ENCODE peak calls at places on chromosomes 2 and 18, in six cellular contexts. T is AG09309; U is adrenal gland; R is mesendoderm; H is CD8-positive, alpha-beta memory T cell; P is naive thymus-derived CD4-positive, alpha-beta T cell. E is an unnamed sample.

GRCh38 chr2:230244211-230244610 is 18.7 kb downstream of the SP140 start:
- DNase-seq in H (no peak), U (no peak), P (no peak), R (no peak), T (no peak), E (no peak)

GRCh38 chr2:239274391-239275001 is 126.3 kb downstream of the HDAC4 start:
- DNase-seq in H (no peak), U (peak; percentile 80), R (no peak), T (peak; percentile 33), P (no peak), E (no peak)

GRCh38 chr2:11187083-11187619 is 31.9 kb downstream of the SLC66A3 start:
- DNase-seq in T (peak; percentile 68), P (no peak), H (no peak), U (no peak), R (no peak), E (no peak)

GRCh38 chr2:20675701-20676352 is 8.9 kb downstream of the GDF7 start:
- DNase-seq in U (no peak), R (no peak), T (no peak), P (no peak), H (no peak), E (no peak)

GRCh38 chr2:58870704-58871103 is 629.6 kb upstream of the FANCL start:
- DNase-seq in R (peak; percentile 30), H (no peak), U (no peak), P (no peak), T (no peak), E (no peak)

GRCh38 chr2:43280994-43281393 is 54.6 kb upstream of the ZFP36L2 start:
- DNase-seq in U (no peak), P (no peak), H (no peak), R (no peak), T (no peak), E (no peak)

GRCh38 chr2:62014102-62014501 is 108.6 kb downstream of the COMMD1 start:
- DNase-seq in U (peak; percentile 85), P (no peak), T (peak; percentile 66), R (peak; percentile 42), H (no peak), E (peak; percentile 79)

GRCh38 chr2:11397046-11397445 is 52.6 kb upstream of the ROCK2 start:
- DNase-seq in R (no peak), P (no peak), U (peak; percentile 68), H (no peak), T (no peak), E (peak; percentile 41)

GRCh38 chr18:75141734-75142133 is 67.2 kb downstream of the PTGR3 start:
- DNase-seq in H (no peak), T (no peak), R (no peak), P (no peak), U (no peak), E (no peak)

GRCh38 chr2:145108385-145108784 is 588.5 kb upstream of the ZEB2 start:
- DNase-seq in H (no peak), U (no peak), P (no peak), T (no peak), R (no peak), E (no peak)

GRCh38 chr18:30623401-30624065 is 419.0 kb downstream of the DSC3 start:
- DNase-seq in P (no peak), T (no peak), H (no peak), R (no peak), U (no peak), E (no peak)

GRCh38 chr2:15842771-15843666 is 97.3 kb upstream of the MYCN start:
- DNase-seq in U (peak; percentile 72), T (no peak), H (no peak), R (peak; percentile 37), P (no peak), E (no peak)

GRCh38 chr2:20914087-20914486 is 91.2 kb upstream of the LDAH start:
- DNase-seq in R (no peak), H (no peak), P (no peak), T (no peak), U (no peak), E (no peak)

GRCh38 chr2:186576614-186577013 is 13.2 kb upstream of the ITGAV start:
- DNase-seq in U (no peak), T (no peak), P (no peak), H (no peak), R (no peak), E (no peak)

GRCh38 chr2:28713582-28714292 is 37.9 kb upstream of the PPP1CB start:
- DNase-seq in R (no peak), U (no peak), H (no peak), P (no peak), T (no peak), E (no peak)

GRCh38 chr2:121471571-121472464 is 58.9 kb upstream of the RNU4ATAC start:
- DNase-seq in P (no peak), R (peak; percentile 57), H (no peak), T (peak; percentile 37), U (no peak), E (peak; percentile 75)

GRCh38 chr2:161946489-161947107 is 127.4 kb downstream of the DPP4 start:
- DNase-seq in U (no peak), T (no peak), H (no peak), P (no peak), R (peak; percentile 26), E (peak; percentile 40)

GRCh38 chr2:33033524-33034150 is 86.9 kb downstream of the LTBP1 start:
- DNase-seq in U (no peak), T (no peak), R (peak; percentile 61), P (no peak), H (no peak), E (peak; percentile 56)

GRCh38 chr2:237524631-237525030 is 37.6 kb downstream of the MLPH start:
- DNase-seq in P (no peak), T (no peak), H (no peak), U (no peak), R (no peak), E (no peak)

GRCh38 chr2:31054817-31055216 is 83.4 kb downstream of the GALNT14 start:
- DNase-seq in R (no peak), U (no peak), P (no peak), T (no peak), H (no peak), E (no peak)

GRCh38 chr18:68035709-68036522 is 519.4 kb upstream of the DSEL start:
- DNase-seq in P (no peak), H (no peak), R (no peak), T (no peak), U (no peak), E (no peak)

GRCh38 chr18:33116376-33116775 is 324.1 kb downstream of the CCDC178 start:
- DNase-seq in U (no peak), P (no peak), R (no peak), H (no peak), T (no peak), E (no peak)

GRCh38 chr2:186862869-186863709 is 14.1 kb upstream of the ZSWIM2 start:
- DNase-seq in H (no peak), T (peak; percentile 10), R (peak; percentile 28), U (no peak), P (no peak), E (peak; percentile 66)

GRCh38 chr2:144771348-144771747 is 251.4 kb upstream of the ZEB2 start:
- DNase-seq in P (no peak), U (no peak), R (no peak), H (no peak), T (no peak), E (no peak)

GRCh38 chr2:138275881-138276280 is 225.7 kb upstream of the SPOPL start:
- DNase-seq in H (no peak), R (no peak), T (no peak), U (no peak), P (no peak), E (no peak)

GRCh38 chr2:101638817-101639605 is 58.5 kb upstream of the MAP4K4 start:
- DNase-seq in R (no peak), T (no peak), P (no peak), H (no peak), U (no peak), E (no peak)

GRCh38 chr18:14974576-14974975 is 226.6 kb downstream of the ANKRD30B start:
- DNase-seq in P (no peak), T (no peak), H (no peak), U (no peak), R (no peak), E (no peak)

GRCh38 chr18:63155910-63156773 is 163.4 kb downstream of the BCL2 start:
- DNase-seq in P (no peak), R (no peak), H (no peak), T (no peak), U (no peak), E (no peak)
- H3K4me3 ChIP-seq in P (peak overlapping the region; percentile 56), R (no peak overlapping the region), H (peak overlapping the region; percentile 69), T (no peak overlapping the region), U (no peak overlapping the region), E (no peak overlapping the region)

GRCh38 chr2:213104903-213105202 is 46.6 kb downstream of the IKZF2 start:
- DNase-seq in P (no peak), T (no peak), R (no peak), U (no peak), H (no peak), E (no peak)
- H3K4me3 ChIP-seq in P (no peak overlapping the region), T (no peak overlapping the region), R (no peak overlapping the region), U (no peak overlapping the region), H (no peak overlapping the region), E (no peak overlapping the region)

DNA sequence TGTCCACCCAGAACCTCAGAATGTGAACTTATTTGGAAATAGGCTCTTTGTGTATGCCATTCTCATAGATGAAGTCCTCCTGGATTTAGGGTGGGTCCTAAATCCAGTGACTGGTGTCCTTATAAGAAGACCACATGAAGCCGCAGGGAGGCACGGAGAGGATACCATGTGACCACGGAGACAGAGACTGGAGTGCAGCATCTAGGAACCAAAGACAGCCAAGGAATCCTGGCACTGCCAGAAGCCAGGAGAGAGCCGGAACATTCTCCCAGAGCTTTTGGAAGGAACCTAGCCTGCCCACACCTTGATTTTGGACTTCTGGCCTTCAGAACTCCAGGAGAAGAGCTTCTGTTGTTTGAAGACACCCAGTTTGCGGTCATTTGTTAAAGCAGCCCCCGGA is 49.7 kb downstream of the ARL4C start:
- DNase-seq in U (no peak), P (no peak), T (no peak), R (no peak), H (no peak), E (no peak)
- H3K4me3 ChIP-seq in U (no peak overlapping the region), P (peak overlapping the region; percentile 3), T (no peak overlapping the region), R (no peak overlapping the region), H (peak overlapping the region; percentile 22), E (no peak overlapping the region)

DNA sequence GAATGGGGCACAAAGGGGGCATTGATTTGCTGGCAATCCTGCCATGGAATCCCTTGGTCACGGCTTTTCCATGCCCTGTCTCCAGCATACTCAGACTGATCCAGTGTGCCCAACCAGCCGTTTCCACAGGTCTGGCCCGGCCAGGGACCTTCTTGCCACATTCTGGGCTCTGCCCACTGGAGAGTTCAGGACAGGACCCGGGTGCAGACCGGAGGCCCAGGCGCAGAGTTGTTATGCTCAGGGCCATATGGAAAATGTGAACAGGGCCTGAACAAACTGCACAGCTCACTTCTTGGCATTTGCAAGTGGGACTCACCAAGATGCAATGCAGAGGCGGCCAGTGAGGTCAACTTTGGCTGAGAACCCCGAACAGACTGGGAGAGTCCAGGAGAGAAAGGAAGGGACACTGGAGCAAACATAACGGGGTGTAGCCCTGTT is 15.5 kb upstream of the ASAP2 start:
- DNase-seq in H (no peak), U (peak; percentile 93), P (no peak), R (peak; percentile 80), T (peak; percentile 79), E (peak; percentile 96)
- H3K4me3 ChIP-seq in H (no peak overlapping the region), U (no peak overlapping the region), P (no peak overlapping the region), R (no peak overlapping the region), T (no peak overlapping the region), E (no peak overlapping the region)

E was measured in cardiac muscle cell.